ENCODE peak calls at places on chromosomes 16 and 17, in nine cellular contexts. Z, E, B, V, K, X, N, S and A are unnamed samples.

GRCh38 chr17:38333635-38334295 is 10.0 kb downstream of the GPR179 start:
- DNase-seq in V (peak; percentile 46), N (no peak), Z (no peak), S (no peak), B (peak; percentile 35), K (no peak), E (no peak), X (no peak), A (no peak)

GRCh38 chr17:63399316-63399715 is 46.8 kb downstream of the CYB561 start:
- DNase-seq in B (peak; percentile 75), S (no peak), Z (peak; percentile 37), N (peak; percentile 54), X (no peak), E (no peak), V (no peak), K (no peak), A (peak; percentile 46)

GRCh38 chr17:19876524-19877161 is 8.9 kb upstream of the ULK2 start:
- DNase-seq in N (no peak), S (peak; percentile 60), X (no peak), B (no peak), Z (no peak), E (peak; percentile 37), V (no peak), K (no peak), A (no peak)

GRCh38 chr16:30652718-30653117 is 2.0 kb downstream of the PRR14 start:
- DNase-seq in Z (no peak), X (no peak), E (no peak), N (no peak), V (peak; percentile 68), B (no peak), K (no peak), S (no peak), A (no peak)

GRCh38 chr17:35731932-35732805 is 730 bp downstream of the RASL10B start:
- DNase-seq in X (no peak), Z (no peak), N (no peak), E (no peak), K (no peak), B (no peak), V (no peak), S (no peak), A (no peak)

GRCh38 chr17:62703776-62704380 is 76.4 kb downstream of the MRC2 start:
- DNase-seq in S (peak; percentile 79), N (peak; percentile 56), B (peak; percentile 62), E (peak; percentile 38), Z (no peak), K (no peak), V (peak; percentile 92), X (no peak), A (no peak)

GRCh38 chr17:4584125-4584834 is at the start of gene SMTNL2:
- DNase-seq in X (no peak), Z (no peak), E (no peak), V (peak; percentile 62), S (peak; percentile 84), N (no peak), B (no peak), K (no peak), A (no peak)

GRCh38 chr17:17325228-17325627 is 22.1 kb downstream of the NT5M start:
- DNase-seq in E (no peak), Z (no peak), S (no peak), K (no peak), V (no peak), B (no peak), N (no peak), X (no peak), A (no peak)

GRCh38 chr17:78817123-78817522 is 23.5 kb downstream of the USP36 start:
- DNase-seq in N (no peak), E (no peak), X (no peak), S (no peak), B (no peak), Z (no peak), K (no peak), V (peak; percentile 3), A (no peak)

GRCh38 chr17:41723801-41724475 is 10.5 kb downstream of the HAP1 start:
- DNase-seq in X (no peak), N (no peak), S (no peak), E (no peak), K (no peak), Z (no peak), V (no peak), B (no peak), A (no peak)

GRCh38 chr17:8081876-8082275 is 5.6 kb downstream of the ALOX12B start:
- DNase-seq in B (no peak), S (no peak), E (no peak), N (no peak), K (no peak), X (no peak), V (peak; percentile 7), Z (no peak), A (no peak)

GRCh38 chr17:8079291-8080207 is 8.0 kb downstream of the ALOX12B start:
- DNase-seq in N (peak; percentile 53), S (peak; percentile 78), B (peak; percentile 49), Z (no peak), E (peak; percentile 49), V (peak; percentile 86), X (no peak), K (no peak), A (no peak)

GRCh38 chr17:8082312-8082711 is 5.2 kb downstream of the ALOX12B start:
- DNase-seq in S (no peak), V (no peak), N (no peak), B (no peak), E (no peak), K (no peak), X (no peak), Z (no peak), A (no peak)

GRCh38 chr17:8080799-8081219 is 6.7 kb downstream of the ALOX12B start:
- DNase-seq in E (no peak), Z (no peak), K (no peak), B (no peak), S (no peak), N (no peak), X (no peak), V (peak; percentile 48), A (no peak)

DNA sequence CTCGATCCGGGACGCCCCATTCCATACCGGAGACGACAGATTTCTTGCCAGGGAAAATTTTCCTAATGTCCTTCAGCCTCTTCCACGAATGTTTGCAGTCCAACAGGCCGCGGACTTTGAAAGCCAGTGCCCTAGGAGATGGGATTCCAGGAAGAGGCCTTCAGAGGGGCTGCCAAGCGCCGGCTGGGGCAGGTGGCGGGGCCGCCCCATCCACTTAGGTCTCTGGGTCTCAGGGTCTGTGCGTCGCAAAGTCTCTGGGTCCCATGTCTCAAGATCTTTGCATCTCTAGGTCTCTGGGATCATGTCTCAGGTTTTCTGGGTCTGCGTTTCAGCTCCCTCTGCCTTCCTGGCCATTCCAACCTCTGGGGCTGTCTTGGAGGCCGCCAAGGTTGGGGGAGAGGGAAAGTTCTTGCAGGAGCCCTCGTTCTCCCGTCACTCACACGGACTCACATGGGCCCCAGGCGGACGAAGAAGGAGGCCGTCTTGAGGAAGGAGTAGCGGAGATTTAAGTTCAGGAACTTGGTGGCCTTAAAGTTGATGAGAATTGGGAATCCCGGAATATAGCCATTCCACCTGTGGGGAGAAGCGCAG is 7.2 kb downstream of the ALOX12B start:
- DNase-seq in X (no peak), B (no peak), V (peak; percentile 40), E (no peak), Z (no peak), K (no peak), N (no peak), S (no peak), A (no peak)
- TF ChIP-seq CTCF in X (no peak), B (no peak), V (no peak), E (no peak), Z (no peak), K (peak; percentile 43), N (no peak), S (no peak), A (no peak)

GRCh38 chr16:88923450-88923849 is 53.6 kb downstream of the CBFA2T3 start:
- DNase-seq in N (no peak), B (no peak), Z (no peak), K (no peak), V (no peak), E (no peak), S (no peak), X (no peak), A (no peak)

GRCh38 chr16:88925540-88925887 is 51.5 kb downstream of the CBFA2T3 start:
- DNase-seq in S (no peak), E (no peak), N (no peak), B (no peak), V (no peak), X (no peak), K (no peak), Z (no peak), A (no peak)

GRCh38 chr16:88926374-88926990 is 50.5 kb downstream of the CBFA2T3 start:
- DNase-seq in K (peak; percentile 82), X (no peak), N (no peak), S (no peak), B (no peak), E (no peak), Z (no peak), V (peak; percentile 75), A (no peak)

GRCh38 chr16:88923926-88924833 is 52.8 kb downstream of the CBFA2T3 start:
- DNase-seq in N (no peak), S (no peak), V (peak; percentile 97), B (no peak), K (no peak), X (no peak), Z (no peak), E (no peak), A (no peak)

DNA sequence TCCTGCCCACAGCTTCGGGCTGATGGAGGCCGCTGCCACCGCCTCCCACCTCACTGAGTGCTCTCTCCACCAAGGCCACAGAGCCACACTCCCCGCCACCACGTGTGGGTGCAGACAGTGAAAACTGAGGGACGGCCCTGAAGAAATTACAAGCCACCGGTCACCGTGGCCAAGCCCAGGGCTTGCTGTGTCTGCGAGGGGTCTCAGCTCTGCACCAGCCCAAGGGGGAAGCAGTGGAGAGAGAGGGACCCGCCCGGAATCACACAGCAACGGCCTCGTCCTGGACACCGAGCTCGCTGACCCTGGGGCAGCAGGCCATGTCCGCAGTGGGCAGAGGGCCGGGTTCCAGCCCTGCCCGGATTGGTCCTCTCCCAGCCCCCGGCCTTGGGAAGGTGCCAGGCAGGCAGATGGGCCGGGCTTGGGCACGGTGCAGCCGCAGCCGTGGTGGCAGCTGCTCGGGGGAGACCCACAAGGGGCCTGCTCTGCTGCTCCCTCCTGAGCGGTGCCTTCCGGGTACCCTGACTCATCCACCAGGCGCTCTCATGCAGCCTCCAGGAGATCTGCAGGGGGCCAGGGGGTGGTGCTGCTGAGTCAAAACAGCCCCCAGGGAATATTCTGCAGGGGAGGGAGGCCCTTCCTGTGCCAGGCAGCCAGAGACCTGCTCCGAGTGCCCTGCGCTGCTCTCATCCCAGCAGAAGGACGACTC is 52.0 kb downstream of the CBFA2T3 start:
- DNase-seq in E (no peak), K (peak; percentile 80), Z (peak; percentile 27), N (peak; percentile 93), S (no peak), B (peak; percentile 93), X (peak; percentile 42), V (peak; percentile 91), A (no peak)
- H3K4me3 ChIP-seq in E (no peak overlapping the region), K (peak overlapping the region; percentile 33), Z (no peak overlapping the region), N (no peak overlapping the region), S (no peak overlapping the region), B (no peak overlapping the region), X (no peak overlapping the region), V (peak overlapping the region; percentile 8), A (no peak overlapping the region)

GRCh38 chr17:76147211-76148014 is 6.4 kb upstream of the FOXJ1 start:
- DNase-seq in K (no peak), V (no peak), N (peak; percentile 47), X (no peak), B (peak; percentile 48), S (no peak), E (no peak), Z (no peak), A (no peak)
- TF ChIP-seq CTCF in K (peak; percentile 67), V (no peak), N (peak; percentile 54), X (peak; percentile 33), B (peak; percentile 59), S (peak; percentile 50), E (peak; percentile 30), Z (peak; percentile 48), A (peak; percentile 47)

GRCh38 chr16:10618710-10619209 is 38.4 kb upstream of the EMP2 start:
- DNase-seq in K (no peak), N (no peak), E (no peak), B (no peak), S (no peak), X (no peak), V (no peak), Z (no peak), A (no peak)
- H3K4me3 ChIP-seq in K (no peak overlapping the region), N (no peak overlapping the region), E (no peak overlapping the region), B (no peak overlapping the region), S (peak overlapping the region; percentile 29), X (no peak overlapping the region), V (no peak overlapping the region), Z (no peak overlapping the region), A (no peak overlapping the region)